ENCODE peak calls at places on chromosome 22, in ten cellular contexts. I is right lobe of liver, N is GM12892, Z is ovary, K is erythroblast, U is stomach, T is Peyer's patch, Y is IMR-90, Q is esophagus muscularis mucosa, A is breast epithelium. D is an unnamed sample.

GRCh38 chr22:47370448-47371262 is 608.2 kb downstream of the TBC1D22A start:
- DNase-seq in I (peak; percentile 20), N (no peak), Z (no peak), K (no peak), U (peak; percentile 15), T (peak; percentile 36), Y (no peak), Q (no peak), A (no peak), D (no peak)

GRCh38 chr22:23837911-23838685 is 708 bp downstream of the DERL3 start:
- DNase-seq in I (no peak), N (no peak), Z (no peak), K (peak; percentile 41), U (no peak), T (no peak), Y (no peak), Q (no peak), A (no peak), D (no peak)

GRCh38 chr22:27983361-27983791 is 64.3 kb upstream of the PITPNB start:
- DNase-seq in I (peak; percentile 35), N (no peak), Z (no peak), K (no peak), U (peak; percentile 21), T (peak; percentile 27), Y (no peak), Q (no peak), A (no peak), D (no peak)

GRCh38 chr22:46401370-46401769 is 65.9 kb downstream of the TRMU start:
- DNase-seq in I (no peak), N (no peak), Z (no peak), K (no peak), U (no peak), T (no peak), Y (no peak), Q (no peak), A (no peak), D (no peak)

GRCh38 chr22:38864361-38865191 is 7.4 kb downstream of the CBX6 start:
- DNase-seq in I (peak; percentile 44), N (no peak), Z (peak; percentile 66), K (no peak), U (peak; percentile 70), T (no peak), Y (no peak), Q (no peak), A (peak; percentile 40), D (no peak)

GRCh38 chr22:47304191-47304831 is 541.9 kb downstream of the TBC1D22A start:
- DNase-seq in I (no peak), N (no peak), Z (no peak), K (no peak), U (peak; percentile 15), T (no peak), Y (no peak), Q (peak; percentile 77), A (no peak), D (no peak)

GRCh38 chr22:43272301-43272700 is 70.9 kb downstream of the SCUBE1 start:
- DNase-seq in I (no peak), N (no peak), Z (no peak), K (no peak), U (no peak), T (no peak), Y (peak; percentile 18), Q (no peak), A (no peak), D (no peak)

GRCh38 chr22:39301926-39302325 is 17.5 kb downstream of the RPL3 start:
- DNase-seq in I (no peak), N (no peak), Z (no peak), K (peak; percentile 22), U (no peak), T (no peak), Y (no peak), Q (no peak), A (no peak), D (no peak)

GRCh38 chr22:30744224-30744623 is 49.5 kb downstream of the OSBP2 start:
- DNase-seq in I (no peak), N (no peak), Z (no peak), K (no peak), U (no peak), T (no peak), Y (no peak), Q (no peak), A (no peak), D (no peak)

GRCh38 chr22:30749272-30749671 is 54.6 kb downstream of the OSBP2 start:
- DNase-seq in I (no peak), N (no peak), Z (no peak), K (no peak), U (no peak), T (no peak), Y (no peak), Q (no peak), A (no peak), D (no peak)

GRCh38 chr22:30747493-30747892 is 52.8 kb downstream of the OSBP2 start:
- DNase-seq in I (no peak), N (no peak), Z (no peak), K (no peak), U (no peak), T (peak; percentile 64), Y (no peak), Q (no peak), A (no peak), D (no peak)

GRCh38 chr22:30742291-30743256 is 47.9 kb downstream of the OSBP2 start:
- DNase-seq in I (no peak), N (no peak), Z (no peak), K (no peak), U (no peak), T (no peak), Y (peak; percentile 54), Q (no peak), A (no peak), D (no peak)

GRCh38 chr22:30743257-30744020 is 48.8 kb downstream of the OSBP2 start:
- DNase-seq in I (no peak), N (no peak), Z (no peak), K (no peak), U (no peak), T (no peak), Y (no peak), Q (no peak), A (no peak), D (no peak)
- TF ChIP-seq POLR2A in I (no peak), N (no peak), Z (no peak), K (no peak), U (no peak), T (no peak), Y (no peak), Q (no peak), A (no peak), D (no peak)

DNA sequence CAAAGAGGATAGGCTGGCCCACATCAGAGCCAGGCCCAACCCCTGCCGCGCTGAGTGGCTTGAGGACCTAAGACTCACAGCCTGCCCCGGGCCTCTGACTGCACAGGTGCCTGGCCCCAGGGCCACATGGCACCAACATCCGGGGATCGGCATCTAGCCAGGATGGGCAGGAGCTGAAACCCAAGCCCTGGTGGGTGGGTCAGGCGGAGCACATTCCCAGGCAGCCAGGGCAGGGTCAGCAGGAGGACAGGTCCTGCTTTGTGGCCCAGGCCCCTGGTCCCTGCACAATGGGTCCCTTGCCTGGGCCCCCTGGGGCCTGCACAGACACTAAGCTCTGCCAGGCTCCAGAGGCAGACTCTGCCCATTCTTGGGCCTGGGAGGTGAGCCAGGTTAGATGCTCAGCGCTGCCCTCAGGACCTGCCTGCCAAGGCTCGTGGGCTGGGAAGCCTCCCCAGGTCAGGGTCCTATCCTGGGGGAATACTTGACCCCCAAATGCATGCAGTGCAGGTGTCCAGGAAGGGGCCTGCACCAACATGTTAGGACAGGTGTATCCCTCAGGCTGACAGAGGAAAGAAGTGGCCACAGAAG is 33.5 kb downstream of the ARVCF start:
- DNase-seq in I (no peak), N (no peak), Z (peak; percentile 22), K (no peak), U (no peak), T (no peak), Y (no peak), Q (no peak), A (no peak), D (no peak)
- TF ChIP-seq POLR2A in I (no peak), N (no peak), Z (no peak), K (no peak), U (no peak), T (no peak), Y (no peak), Q (no peak), A (no peak), D (no peak)

DNA sequence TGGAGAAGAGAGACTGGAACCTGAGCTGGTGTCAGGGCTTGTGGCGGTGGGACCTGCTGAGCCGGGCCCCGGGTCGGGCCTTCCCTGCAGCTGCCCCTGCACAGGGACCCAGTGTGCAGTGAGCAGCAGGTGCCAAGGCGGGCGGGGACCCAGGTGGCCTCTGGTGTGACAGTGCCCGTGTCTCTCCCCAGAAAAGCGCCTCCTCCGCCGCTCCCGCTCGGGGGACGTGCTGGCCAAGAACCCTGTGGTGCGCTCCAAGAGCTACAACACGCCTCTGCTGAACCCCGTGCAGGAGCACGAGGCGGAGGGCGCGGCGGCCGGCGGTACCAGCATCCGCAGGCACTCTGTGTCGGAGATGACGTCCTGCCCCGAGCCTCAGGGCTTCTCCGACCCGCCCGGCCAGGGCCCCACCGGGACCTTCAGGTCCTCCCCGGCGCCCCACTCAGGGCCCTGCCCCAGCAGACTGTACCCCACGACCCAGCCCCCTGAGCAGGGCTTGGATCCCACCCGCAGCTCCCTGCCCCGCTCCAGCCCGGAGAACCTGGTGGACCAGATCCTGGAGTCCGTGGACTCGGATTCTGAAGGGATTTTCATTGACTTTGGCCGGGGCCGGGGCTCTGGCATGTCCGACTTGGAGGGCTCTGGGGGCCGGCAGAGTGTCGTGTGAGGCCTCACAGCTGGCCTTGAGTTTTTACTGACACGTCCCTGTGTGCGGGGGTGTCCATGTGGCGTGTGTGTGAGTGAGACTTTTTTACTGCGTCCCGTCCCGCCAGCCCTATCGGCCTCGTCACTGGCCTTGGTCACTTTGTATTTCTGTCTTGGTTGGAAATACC is 15.6 kb upstream of the ARHGAP8 start:
- DNase-seq in I (no peak), N (no peak), Z (peak; percentile 42), K (no peak), U (no peak), T (no peak), Y (peak; percentile 26), Q (no peak), A (no peak), D (no peak)
- TF ChIP-seq POLR2A in I (no peak), N (no peak), Z (no peak), K (no peak), U (no peak), T (no peak), Y (no peak), Q (no peak), A (no peak), D (no peak)

DNA sequence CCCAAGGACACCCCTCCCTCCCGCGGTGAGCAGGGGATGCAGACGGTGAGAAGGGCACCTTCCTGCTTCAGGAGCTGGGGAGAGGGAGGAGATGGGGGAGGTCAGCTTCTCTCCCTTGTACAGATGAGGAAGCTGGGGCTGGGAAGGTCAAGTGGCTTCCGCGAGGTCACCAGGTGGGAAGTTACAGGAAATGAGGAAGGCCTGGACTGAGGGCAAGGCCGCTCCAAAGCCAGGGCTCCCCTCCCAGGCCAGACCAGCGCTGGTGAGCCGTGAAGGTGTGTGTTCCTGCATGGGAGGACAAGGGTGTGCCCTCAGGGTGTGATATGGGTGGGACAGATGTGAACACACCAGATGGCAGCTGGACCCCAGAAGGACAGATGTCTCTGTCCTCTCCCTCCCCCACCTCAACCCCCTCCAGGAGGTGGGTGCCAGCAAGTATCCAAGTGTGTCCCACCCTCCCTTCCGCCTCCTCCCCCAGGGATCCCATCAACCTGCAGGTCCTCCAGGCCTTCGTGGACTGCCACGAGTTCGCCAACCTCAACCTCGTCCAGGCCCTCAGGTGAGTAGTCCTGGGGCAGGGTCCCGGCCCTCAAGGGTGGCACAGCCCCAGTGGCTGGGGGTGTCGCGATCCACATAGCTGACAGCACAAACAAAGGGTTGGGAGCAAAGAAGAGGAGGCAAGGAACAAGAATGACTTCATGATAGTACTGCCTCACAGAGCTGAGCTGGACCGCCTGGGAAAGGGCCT is 16.6 kb downstream of the CYTH4 start:
- DNase-seq in I (no peak), N (no peak), Z (no peak), K (no peak), U (no peak), T (no peak), Y (no peak), Q (no peak), A (no peak), D (no peak)
- TF ChIP-seq POLR2A in I (no peak), N (no peak), Z (no peak), K (no peak), U (no peak), T (no peak), Y (no peak), Q (no peak), A (no peak), D (no peak)

D was measured in GM12891.